ENCODE peak calls at places on chromosomes 13 and 19, in eight cellular contexts. R, X, O, C, K, Q, W and P are unnamed samples.

GRCh38 chr19:6066661-6067646 is 43.3 kb downstream of the RFX2 start:
- DNase-seq in R (no peak), X (peak), O (peak), C (peak), K (peak), Q (peak), W (peak), P (peak)

GRCh38 chr13:21025539-21025938 is 35.8 kb downstream of the LATS2 start:
- DNase-seq in R (no peak), X (no peak), O (no peak), C (no peak), K (no peak), Q (no peak), W (no peak), P (no peak)

GRCh38 chr19:33422369-33423180 is 49.1 kb downstream of the CEBPG start:
- DNase-seq in R (no peak), X (no peak), O (no peak), C (no peak), K (no peak), Q (no peak), W (no peak), P (no peak)

GRCh38 chr19:49497047-49497789 is 984 bp downstream of the RPS11 start:
- DNase-seq in R (no peak), X (peak), O (peak), C (peak), K (peak), Q (peak), W (peak), P (peak)

GRCh38 chr13:25778808-25779207 is 273.0 kb downstream of the SHISA2 start:
- DNase-seq in R (no peak), X (no peak), O (no peak), C (no peak), K (no peak), Q (no peak), W (no peak), P (no peak)

GRCh38 chr13:26707122-26708006 is 53.2 kb downstream of the GPR12 start:
- DNase-seq in R (no peak), X (peak), O (peak), C (no peak), K (peak), Q (peak), W (peak), P (peak)

GRCh38 chr13:42148538-42148937 is 100.1 kb downstream of the DGKH start:
- DNase-seq in R (no peak), X (no peak), O (no peak), C (no peak), K (no peak), Q (no peak), W (no peak), P (no peak)

GRCh38 chr13:106455777-106456176 is 79.7 kb downstream of the EFNB2 start:
- DNase-seq in R (no peak), X (no peak), O (peak), C (no peak), K (no peak), Q (peak), W (no peak), P (peak)

GRCh38 chr13:78603240-78603947 is at the start of gene POU4F1:
- DNase-seq in R (no peak), X (no peak), O (no peak), C (peak), K (no peak), Q (peak), W (peak), P (no peak)

GRCh38 chr19:46579286-46579944 is 21.7 kb upstream of the CALM3 start:
- DNase-seq in R (no peak), X (no peak), O (no peak), C (no peak), K (peak), Q (no peak), W (peak), P (no peak)

GRCh38 chr19:57947419-57948134 is at the start of gene ZNF256:
- DNase-seq in R (peak), X (peak), O (peak), C (peak), K (peak), Q (peak), W (peak), P (no peak)
- TF ChIP-seq CTCF in R (peak), X (peak), O (peak), C (peak), K (peak), Q (peak), W (peak), P (no peak)

GRCh38 chr13:27967203-27967735 is 1.8 kb downstream of the CDX2 start:
- DNase-seq in R (peak), X (no peak), O (no peak), C (no peak), K (no peak), Q (no peak), W (no peak), P (no peak)

GRCh38 chr13:27965740-27966640 is 3.1 kb downstream of the CDX2 start:
- DNase-seq in R (peak), X (no peak), O (no peak), C (peak), K (no peak), Q (no peak), W (no peak), P (no peak)

GRCh38 chr13:27964741-27965323 is 4.3 kb downstream of the CDX2 start:
- DNase-seq in R (no peak), X (no peak), O (no peak), C (peak), K (no peak), Q (no peak), W (no peak), P (no peak)

GRCh38 chr13:27966641-27967202 is 2.4 kb downstream of the CDX2 start:
- DNase-seq in R (peak), X (no peak), O (no peak), C (peak), K (no peak), Q (no peak), W (no peak), P (no peak)

GRCh38 chr13:27965343-27965739 is 3.8 kb downstream of the CDX2 start:
- DNase-seq in R (no peak), X (no peak), O (no peak), C (peak), K (no peak), Q (no peak), W (no peak), P (no peak)
- TF ChIP-seq CTCF in R (no peak), X (no peak), O (no peak), C (no peak), K (no peak), Q (no peak), W (no peak), P (no peak)

GRCh38 chr19:19515764-19516519 is at the start of gene NDUFA13:
- DNase-seq in R (peak), X (peak), O (peak), C (peak), K (peak), Q (peak), W (peak), P (peak)
- TF ChIP-seq CTCF in R (peak), X (no peak), O (no peak), C (peak), K (no peak), Q (peak), W (peak), P (no peak)

DNA sequence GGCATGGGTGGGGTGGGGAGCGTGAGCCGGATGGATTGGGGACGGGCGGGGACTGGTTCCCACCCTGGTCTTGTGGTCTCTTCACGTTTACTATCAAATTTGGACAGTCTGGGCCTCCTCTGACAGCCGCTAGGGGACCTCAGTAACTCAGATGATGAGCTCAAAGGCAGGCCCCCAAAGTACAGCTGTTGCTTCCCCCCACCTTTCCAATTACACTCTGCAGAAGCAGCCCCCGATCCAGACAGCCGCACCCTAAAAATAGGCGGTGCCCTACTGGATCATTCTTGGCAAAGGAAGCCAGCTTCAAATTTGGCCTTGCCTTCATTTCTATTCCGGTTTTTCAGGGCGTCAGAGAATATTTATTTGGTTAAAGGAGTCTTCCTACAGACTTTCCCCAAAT is 1.9 kb upstream of the FOXO1 start:
- DNase-seq in R (no peak), X (peak), O (no peak), C (peak), K (peak), Q (peak), W (no peak), P (no peak)
- TF ChIP-seq CTCF in R (peak), X (peak), O (peak), C (peak), K (peak), Q (peak), W (peak), P (no peak)

GRCh38 chr19:57712222-57712621 is 3.2 kb upstream of the ZNF154 start:
- DNase-seq in R (no peak), X (no peak), O (no peak), C (no peak), K (no peak), Q (no peak), W (no peak), P (no peak)

GRCh38 chr19:57706346-57706745 is 2.7 kb downstream of the ZNF154 start:
- DNase-seq in R (no peak), X (no peak), O (no peak), C (no peak), K (no peak), Q (no peak), W (no peak), P (no peak)

GRCh38 chr19:57709616-57710015 is 612 bp upstream of the ZNF154 start:
- DNase-seq in R (peak), X (no peak), O (no peak), C (no peak), K (no peak), Q (no peak), W (no peak), P (no peak)

DNA sequence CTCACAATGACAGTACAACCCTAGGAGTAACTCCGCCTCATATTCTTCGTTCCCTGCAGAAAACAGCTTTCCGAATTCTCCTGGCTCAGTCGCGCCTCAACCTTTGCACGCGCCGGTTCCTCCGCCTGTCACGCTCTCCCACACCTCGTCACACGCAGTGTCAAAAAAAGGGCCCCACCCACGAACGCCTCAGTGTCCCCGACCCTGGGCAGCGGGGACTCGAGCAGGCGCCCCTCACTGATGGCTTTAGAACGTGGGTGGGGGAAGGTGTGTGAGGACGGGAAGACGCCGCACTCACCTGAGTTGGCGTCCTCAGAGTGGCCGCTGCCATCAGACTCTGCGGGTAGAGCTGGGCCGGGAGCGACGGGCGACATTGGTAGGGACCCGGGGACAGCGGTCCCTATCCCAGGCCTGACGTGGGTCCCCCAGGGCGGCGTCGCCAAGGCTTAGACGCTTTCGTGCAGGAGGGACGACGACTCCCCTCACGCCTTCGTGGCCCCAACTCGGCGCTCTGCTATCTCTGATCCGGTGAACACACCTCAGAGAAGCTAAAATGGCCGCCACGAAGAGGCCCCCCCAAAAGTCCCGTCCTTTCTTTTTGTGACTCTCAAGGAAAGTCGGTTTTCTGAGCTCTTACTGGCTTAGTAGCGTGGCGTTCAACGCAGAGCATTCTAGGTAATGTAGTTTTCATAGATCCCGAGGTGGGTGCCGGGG is at the start of gene ZNF154:
- DNase-seq in R (peak), X (no peak), O (peak), C (no peak), K (peak), Q (peak), W (peak), P (no peak)
- TF ChIP-seq CTCF in R (no peak), X (no peak), O (no peak), C (no peak), K (no peak), Q (no peak), W (no peak), P (no peak)

GRCh38 chr13:98039964-98040363 is 86.5 kb downstream of the IPO5 start:
- DNase-seq in R (no peak), X (no peak), O (no peak), C (no peak), K (no peak), Q (no peak), W (no peak), P (no peak)
- TF ChIP-seq CTCF in R (no peak), X (no peak), O (no peak), C (no peak), K (no peak), Q (no peak), W (no peak), P (no peak)